ENCODE peak calls at places on chromosomes 11 and 22, in four cellular contexts. One of them, this sample, is unnamed. For H3K9me3, the result is how much of the 10 kb centered on the place peaks cover.

GRCh38 chr11:60810151-60810550 is 25.0 kb downstream of the MS4A10 start:
- DNase-seq in tibial artery: no peak
- DNase-seq in sigmoid colon: no peak
- DNase-seq in cardiac muscle cell: no peak
- DNase-seq in this sample: no peak

GRCh38 chr11:8871283-8871775 is 39.7 kb upstream of the AKIP1 start:
- DNase-seq in tibial artery: peak
- DNase-seq in cardiac muscle cell: peak
- DNase-seq in sigmoid colon: peak
- DNase-seq in this sample: no peak

GRCh38 chr11:47906066-47906465 is 57.9 kb upstream of the NUP160 start:
- DNase-seq in tibial artery: no peak
- DNase-seq in sigmoid colon: no peak
- DNase-seq in cardiac muscle cell: no peak
- DNase-seq in this sample: no peak

GRCh38 chr22:42915980-42916765 is 59.1 kb upstream of the ARFGAP3 start:
- DNase-seq in tibial artery: no peak
- DNase-seq in cardiac muscle cell: peak
- DNase-seq in sigmoid colon: no peak
- DNase-seq in this sample: no peak

GRCh38 chr11:123235117-123235686 is 40.2 kb upstream of the CLMP start:
- DNase-seq in cardiac muscle cell: peak
- DNase-seq in sigmoid colon: peak
- DNase-seq in tibial artery: peak
- DNase-seq in this sample: peak

GRCh38 chr11:2296913-2297622 is 4.7 kb downstream of the C11orf21 start:
- DNase-seq in sigmoid colon: peak
- DNase-seq in cardiac muscle cell: no peak
- DNase-seq in tibial artery: no peak
- DNase-seq in this sample: no peak

GRCh38 chr11:46697303-46697702 is 3.1 kb downstream of the ARHGAP1 start:
- DNase-seq in sigmoid colon: no peak
- DNase-seq in tibial artery: no peak
- DNase-seq in cardiac muscle cell: peak
- DNase-seq in this sample: no peak

GRCh38 chr22:19271856-19272535 is 19.5 kb downstream of the CLTCL1 start:
- DNase-seq in sigmoid colon: no peak
- DNase-seq in tibial artery: no peak
- DNase-seq in cardiac muscle cell: no peak
- DNase-seq in this sample: no peak

GRCh38 chr11:119919656-119920055 is 190.7 kb upstream of the NECTIN1 start:
- DNase-seq in cardiac muscle cell: no peak
- DNase-seq in sigmoid colon: no peak
- DNase-seq in tibial artery: no peak
- DNase-seq in this sample: no peak

GRCh38 chr22:49658902-49659280 is 168.8 kb downstream of the BRD1 start:
- DNase-seq in tibial artery: no peak
- DNase-seq in cardiac muscle cell: no peak
- DNase-seq in sigmoid colon: no peak
- DNase-seq in this sample: no peak

GRCh38 chr22:26702906-26703830 is 45.8 kb downstream of the MIAT start:
- DNase-seq in sigmoid colon: no peak
- DNase-seq in tibial artery: no peak
- DNase-seq in cardiac muscle cell: no peak
- DNase-seq in this sample: no peak

GRCh38 chr11:69352715-69353325 is 58.9 kb downstream of the MYEOV start:
- DNase-seq in sigmoid colon: no peak
- DNase-seq in cardiac muscle cell: no peak
- DNase-seq in tibial artery: no peak
- DNase-seq in this sample: no peak

GRCh38 chr11:2134022-2135010 is 4.9 kb downstream of the IGF2 start:
- DNase-seq in tibial artery: no peak
- DNase-seq in cardiac muscle cell: no peak
- DNase-seq in sigmoid colon: no peak
- DNase-seq in this sample: no peak

GRCh38 chr11:94544832-94545640 is 1.3 kb downstream of the FUT4 start:
- DNase-seq in sigmoid colon: peak
- DNase-seq in cardiac muscle cell: no peak
- DNase-seq in tibial artery: peak
- DNase-seq in this sample: no peak

GRCh38 chr22:35540600-35541253 is at the start of gene RASD2:
- DNase-seq in sigmoid colon: peak
- DNase-seq in tibial artery: no peak
- DNase-seq in cardiac muscle cell: peak
- DNase-seq in this sample: peak

GRCh38 chr11:4979021-4979420 is 15.6 kb upstream of the OR51L1 start:
- DNase-seq in sigmoid colon: no peak
- DNase-seq in cardiac muscle cell: no peak
- DNase-seq in tibial artery: no peak
- DNase-seq in this sample: no peak

GRCh38 chr11:19025799-19026406 is 34.6 kb downstream of the MRGPRX2 start:
- DNase-seq in tibial artery: no peak
- DNase-seq in cardiac muscle cell: peak
- DNase-seq in sigmoid colon: no peak
- DNase-seq in this sample: no peak

GRCh38 chr11:27571151-27571840 is 64.7 kb upstream of the LIN7C start:
- DNase-seq in sigmoid colon: no peak
- DNase-seq in tibial artery: no peak
- DNase-seq in cardiac muscle cell: peak
- DNase-seq in this sample: no peak

GRCh38 chr22:39179841-39180335 is 27.4 kb upstream of the CBX7 start:
- DNase-seq in tibial artery: no peak
- DNase-seq in sigmoid colon: no peak
- DNase-seq in cardiac muscle cell: no peak
- DNase-seq in this sample: no peak

GRCh38 chr22:31290494-31291402 is 1.5 kb downstream of the PIK3IP1 start:
- DNase-seq in cardiac muscle cell: peak
- DNase-seq in tibial artery: peak
- DNase-seq in sigmoid colon: peak
- DNase-seq in this sample: peak

GRCh38 chr11:63551889-63552266 is 11.3 kb downstream of the PLAAT2 start:
- DNase-seq in cardiac muscle cell: no peak
- DNase-seq in tibial artery: no peak
- DNase-seq in sigmoid colon: peak
- DNase-seq in this sample: no peak

GRCh38 chr11:86745571-86745970 is 54.8 kb upstream of the PRSS23 start:
- DNase-seq in tibial artery: no peak
- DNase-seq in sigmoid colon: no peak
- DNase-seq in cardiac muscle cell: no peak
- DNase-seq in this sample: no peak

GRCh38 chr11:83221694-83222093 is 28.2 kb downstream of the ANKRD42 start:
- DNase-seq in tibial artery: no peak
- DNase-seq in sigmoid colon: no peak
- DNase-seq in cardiac muscle cell: no peak
- DNase-seq in this sample: no peak

GRCh38 chr11:128061321-128061871 is 526.0 kb downstream of the ETS1 start:
- DNase-seq in tibial artery: no peak
- DNase-seq in sigmoid colon: no peak
- DNase-seq in cardiac muscle cell: no peak
- DNase-seq in this sample: no peak

GRCh38 chr11:19670030-19670761 is 42.4 kb upstream of the NAV2 start:
- DNase-seq in sigmoid colon: no peak
- DNase-seq in cardiac muscle cell: no peak
- DNase-seq in tibial artery: peak
- DNase-seq in this sample: no peak

GRCh38 chr11:12769834-12770345 is 95.7 kb downstream of the TEAD1 start:
- DNase-seq in sigmoid colon: no peak
- DNase-seq in cardiac muscle cell: no peak
- DNase-seq in tibial artery: no peak
- DNase-seq in this sample: no peak

GRCh38 chr22:29265929-29266328 is 1.9 kb downstream of the RHBDD3 start:
- DNase-seq in tibial artery: no peak
- DNase-seq in sigmoid colon: no peak
- DNase-seq in cardiac muscle cell: no peak
- DNase-seq in this sample: no peak

GRCh38 chr11:10909141-10909883 is 51.5 kb upstream of the ZBED5 start:
- DNase-seq in tibial artery: no peak
- DNase-seq in cardiac muscle cell: no peak
- DNase-seq in sigmoid colon: no peak
- DNase-seq in this sample: no peak

GRCh38 chr22:37088108-37088605 is 21.4 kb downstream of the TMPRSS6 start:
- DNase-seq in sigmoid colon: no peak
- DNase-seq in cardiac muscle cell: no peak
- DNase-seq in tibial artery: no peak
- DNase-seq in this sample: no peak

DNA sequence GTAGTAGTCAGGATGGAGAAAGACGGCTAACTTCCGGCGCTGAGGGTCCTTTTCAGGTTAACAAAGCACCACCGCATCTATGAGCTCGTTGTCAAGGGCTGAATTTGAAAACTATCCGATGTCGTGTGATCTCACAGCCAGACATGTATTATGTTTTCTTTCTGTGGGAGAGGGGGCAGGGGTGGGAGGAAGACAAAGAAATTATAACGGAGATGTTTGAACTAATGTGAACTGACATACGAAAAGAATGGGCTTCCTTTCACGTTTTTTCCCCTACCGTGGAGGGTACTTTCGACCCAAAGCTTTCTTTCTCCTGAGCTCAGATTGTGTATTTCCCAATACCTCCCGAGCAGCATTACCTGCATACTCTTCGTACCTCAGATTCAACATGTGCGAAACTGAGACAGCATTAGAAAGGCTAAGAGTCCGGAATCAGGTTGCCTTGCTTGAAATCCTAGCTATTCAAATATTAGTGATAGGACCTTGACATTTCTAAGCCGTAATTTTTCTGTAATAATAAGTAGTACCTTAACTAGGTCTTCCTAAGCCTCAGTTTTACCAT is 696 bp upstream of the PAK1 start:
- DNase-seq in cardiac muscle cell: no peak
- DNase-seq in tibial artery: no peak
- DNase-seq in sigmoid colon: no peak
- DNase-seq in this sample: no peak
- H3K27ac ChIP-seq in cardiac muscle cell: no peak
- H3K27ac ChIP-seq in tibial artery: no peak
- H3K27ac ChIP-seq in sigmoid colon: no peak
- H3K27ac ChIP-seq in this sample: no peak

GRCh38 chr11:21927628-21928027 is 265.3 kb upstream of the ANO5 start:
- DNase-seq in tibial artery: no peak
- DNase-seq in sigmoid colon: no peak
- DNase-seq in cardiac muscle cell: no peak
- DNase-seq in this sample: no peak

GRCh38 chr11:21928834-21929233 is 264.1 kb upstream of the ANO5 start:
- DNase-seq in cardiac muscle cell: no peak
- DNase-seq in sigmoid colon: no peak
- DNase-seq in tibial artery: no peak
- DNase-seq in this sample: no peak

GRCh38 chr11:21931436-21932101 is 261.3 kb upstream of the ANO5 start:
- DNase-seq in tibial artery: no peak
- DNase-seq in cardiac muscle cell: no peak
- DNase-seq in sigmoid colon: no peak
- DNase-seq in this sample: no peak

GRCh38 chr11:21933095-21933494 is 259.8 kb upstream of the ANO5 start:
- DNase-seq in tibial artery: no peak
- DNase-seq in cardiac muscle cell: no peak
- DNase-seq in sigmoid colon: no peak
- DNase-seq in this sample: no peak
- TF ChIP-seq CTCF in tibial artery: no peak
- TF ChIP-seq CTCF in cardiac muscle cell: no peak
- TF ChIP-seq CTCF in sigmoid colon: no peak
- TF ChIP-seq CTCF in this sample: no peak

GRCh38 chr22:47850644-47851151 is 1088.2 kb downstream of the TBC1D22A start:
- DNase-seq in sigmoid colon: no peak
- DNase-seq in tibial artery: no peak
- DNase-seq in cardiac muscle cell: no peak
- DNase-seq in this sample: no peak
- H3K9me3 ChIP-seq in sigmoid colon: under half
- H3K9me3 ChIP-seq in tibial artery: under half
- H3K9me3 ChIP-seq in cardiac muscle cell: under half
- H3K9me3 ChIP-seq in this sample: under half

GRCh38 chr11:72702842-72703241 is 28.6 kb upstream of the PDE2A start:
- DNase-seq in tibial artery: no peak
- DNase-seq in sigmoid colon: no peak
- DNase-seq in cardiac muscle cell: no peak
- DNase-seq in this sample: no peak
- H3K27ac ChIP-seq in tibial artery: peak
- H3K27ac ChIP-seq in sigmoid colon: no peak
- H3K27ac ChIP-seq in cardiac muscle cell: no peak
- H3K27ac ChIP-seq in this sample: no peak

GRCh38 chr11:839875-840617 is 2.3 kb downstream of the POLR2L start:
- DNase-seq in sigmoid colon: no peak
- DNase-seq in tibial artery: no peak
- DNase-seq in cardiac muscle cell: no peak
- DNase-seq in this sample: no peak
- TF ChIP-seq CTCF in sigmoid colon: no peak
- TF ChIP-seq CTCF in tibial artery: no peak
- TF ChIP-seq CTCF in cardiac muscle cell: peak
- TF ChIP-seq CTCF in this sample: no peak

GRCh38 chr22:47437110-47437509 is 674.7 kb downstream of the TBC1D22A start:
- DNase-seq in tibial artery: no peak
- DNase-seq in cardiac muscle cell: no peak
- DNase-seq in sigmoid colon: no peak
- DNase-seq in this sample: no peak
- H3K9me3 ChIP-seq in tibial artery: under half
- H3K9me3 ChIP-seq in cardiac muscle cell: under half
- H3K9me3 ChIP-seq in sigmoid colon: under half
- H3K9me3 ChIP-seq in this sample: under half

GRCh38 chr11:7518811-7519562 is 5.2 kb downstream of the PPFIBP2 start:
- DNase-seq in tibial artery: no peak
- DNase-seq in cardiac muscle cell: no peak
- DNase-seq in sigmoid colon: no peak
- DNase-seq in this sample: no peak
- H3K27ac ChIP-seq in tibial artery: no peak
- H3K27ac ChIP-seq in cardiac muscle cell: no peak
- H3K27ac ChIP-seq in sigmoid colon: no peak
- H3K27ac ChIP-seq in this sample: no peak

DNA sequence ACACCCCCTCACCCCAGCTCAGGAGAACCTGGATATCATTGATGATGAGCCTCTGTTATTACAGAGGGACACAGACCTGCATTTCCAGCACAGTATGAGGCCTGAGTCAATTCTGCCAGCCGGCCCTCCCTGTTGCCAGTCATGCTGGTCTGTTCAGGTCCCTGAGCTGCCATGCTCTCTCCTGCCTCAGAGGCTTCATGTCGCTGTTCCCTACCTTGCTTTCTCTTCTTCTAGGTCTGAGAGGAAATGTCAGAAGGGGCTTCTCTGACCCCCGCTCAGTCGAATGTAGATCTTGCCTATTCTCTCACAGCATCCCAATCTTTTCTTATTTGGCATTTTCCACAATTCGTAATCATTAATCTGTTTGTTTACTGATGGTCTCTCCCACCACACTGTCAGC is 21.8 kb upstream of the ABCC8 start:
- DNase-seq in sigmoid colon: no peak
- DNase-seq in cardiac muscle cell: peak
- DNase-seq in tibial artery: no peak
- DNase-seq in this sample: no peak
- TF ChIP-seq CTCF in sigmoid colon: no peak
- TF ChIP-seq CTCF in cardiac muscle cell: peak
- TF ChIP-seq CTCF in tibial artery: no peak
- TF ChIP-seq CTCF in this sample: no peak

This sample was measured in CD4-positive, alpha-beta T cell.